ENCODE peak calls at places on chromosome 4, in six cellular contexts. F is neuronal stem cell, M is astrocyte, O is neural progenitor cell, G is fibroblast of lung, A is H1. Z is an unnamed sample.

GRCh38 chr4:100581337-100581736 is 63.5 kb upstream of the EMCN start:
- DNase-seq in F (no peak), M (no peak), O (no peak), G (no peak), A (no peak), Z (no peak)

GRCh38 chr4:158008551-158009218 is 164.1 kb downstream of the GASK1B start:
- DNase-seq in F (no peak), M (peak), O (no peak), G (peak), A (no peak), Z (no peak)

GRCh38 chr4:124337874-124338273 is 374.7 kb downstream of the ANKRD50 start:
- DNase-seq in F (no peak), M (no peak), O (no peak), G (peak), A (no peak), Z (no peak)

GRCh38 chr4:6011686-6012085 is 6.5 kb downstream of the C4orf50 start:
- DNase-seq in F (no peak), M (no peak), O (no peak), G (no peak), A (no peak), Z (no peak)

GRCh38 chr4:109574931-109575804 is 15.1 kb downstream of the MCUB start:
- DNase-seq in F (no peak), M (no peak), O (no peak), G (no peak), A (no peak), Z (no peak)

GRCh38 chr4:10589808-10590207 is 94.8 kb downstream of the CLNK start:
- DNase-seq in F (no peak), M (no peak), O (no peak), G (peak), A (no peak), Z (no peak)

GRCh38 chr4:16884673-16885460 is 13.6 kb downstream of the LDB2 start:
- DNase-seq in F (no peak), M (no peak), O (no peak), G (no peak), A (no peak), Z (no peak)

GRCh38 chr4:157804986-157805385 is 367.8 kb downstream of the GASK1B start:
- DNase-seq in F (no peak), M (peak), O (peak), G (peak), A (no peak), Z (no peak)

GRCh38 chr4:123588631-123589223 is 192.1 kb downstream of the SPRY1 start:
- DNase-seq in F (no peak), M (peak), O (no peak), G (peak), A (no peak), Z (no peak)

GRCh38 chr4:6986067-6986780 is 56.9 kb upstream of the TADA2B start:
- DNase-seq in F (no peak), M (peak), O (peak), G (peak), A (no peak), Z (no peak)

GRCh38 chr4:4866124-4866832 is 6.8 kb downstream of the MSX1 start:
- DNase-seq in F (no peak), M (no peak), O (peak), G (no peak), A (peak), Z (no peak)

GRCh38 chr4:83753260-83753659 is 217.4 kb downstream of the GPAT3 start:
- DNase-seq in F (no peak), M (no peak), O (peak), G (no peak), A (no peak), Z (no peak)

GRCh38 chr4:112448211-112448745 is 67.7 kb downstream of the NEUROG2 start:
- DNase-seq in F (no peak), M (no peak), O (peak), G (no peak), A (no peak), Z (no peak)

GRCh38 chr4:113881256-113881655 is 98.2 kb downstream of the ARSJ start:
- DNase-seq in F (no peak), M (peak), O (no peak), G (peak), A (no peak), Z (no peak)

GRCh38 chr4:153248641-153249198 is 44.5 kb downstream of the TRIM2 start:
- DNase-seq in F (no peak), M (no peak), O (no peak), G (no peak), A (no peak), Z (no peak)

GRCh38 chr4:146435962-146436361 is 85.8 kb downstream of the SLC10A7 start:
- DNase-seq in F (no peak), M (no peak), O (no peak), G (no peak), A (no peak), Z (no peak)

GRCh38 chr4:3210467-3210866 is 38.5 kb upstream of the MSANTD1 start:
- DNase-seq in F (no peak), M (no peak), O (no peak), G (no peak), A (no peak), Z (no peak)

GRCh38 chr4:64781737-64782326 is 372.6 kb upstream of the TECRL start:
- DNase-seq in F (peak), M (no peak), O (peak), G (peak), A (no peak), Z (peak)

GRCh38 chr4:169612869-169613859 is 781 bp upstream of the NEK1 start:
- DNase-seq in F (peak), M (peak), O (peak), G (peak), A (peak), Z (peak)

GRCh38 chr4:44446191-44446590 is 2.4 kb downstream of the KCTD8 start:
- DNase-seq in F (no peak), M (no peak), O (no peak), G (peak), A (no peak), Z (no peak)

GRCh38 chr4:66357316-66357715 is 687.0 kb upstream of the EPHA5 start:
- DNase-seq in F (no peak), M (peak), O (no peak), G (no peak), A (no peak), Z (no peak)

GRCh38 chr4:185213829-185214228 is 4.4 kb downstream of the SNX25 start:
- DNase-seq in F (no peak), M (no peak), O (no peak), G (no peak), A (no peak), Z (peak)

GRCh38 chr4:170025523-170026252 is 507 bp downstream of the MFAP3L start:
- DNase-seq in F (peak), M (no peak), O (peak), G (peak), A (peak), Z (no peak)

GRCh38 chr4:182916483-182917181 is 554 bp downstream of the DCTD start:
- DNase-seq in F (peak), M (peak), O (no peak), G (peak), A (peak), Z (peak)

GRCh38 chr4:123892368-123892961 is 495.9 kb downstream of the SPRY1 start:
- DNase-seq in F (no peak), M (no peak), O (no peak), G (no peak), A (no peak), Z (no peak)

GRCh38 chr4:65521666-65522065 is 148.6 kb downstream of the EPHA5 start:
- DNase-seq in F (no peak), M (no peak), O (no peak), G (no peak), A (no peak), Z (no peak)

GRCh38 chr4:945274-946102 is 13.2 kb downstream of the TMEM175 start:
- DNase-seq in F (peak), M (no peak), O (peak), G (no peak), A (peak), Z (no peak)
- H3K9ac ChIP-seq in F (peak), M (peak), O (peak), G (no peak), A (no peak), Z (no peak)

GRCh38 chr4:95091272-95091671 is 333.5 kb downstream of the BMPR1B start:
- DNase-seq in F (no peak), M (peak), O (peak), G (no peak), A (no peak), Z (no peak)

GRCh38 chr4:95087657-95088455 is 330.1 kb downstream of the BMPR1B start:
- DNase-seq in F (no peak), M (peak), O (no peak), G (peak), A (no peak), Z (no peak)

GRCh38 chr4:95084584-95084983 is 326.8 kb downstream of the BMPR1B start:
- DNase-seq in F (no peak), M (no peak), O (no peak), G (no peak), A (no peak), Z (no peak)

GRCh38 chr4:95085118-95085833 is 327.5 kb downstream of the BMPR1B start:
- DNase-seq in F (no peak), M (no peak), O (no peak), G (no peak), A (no peak), Z (no peak)

DNA sequence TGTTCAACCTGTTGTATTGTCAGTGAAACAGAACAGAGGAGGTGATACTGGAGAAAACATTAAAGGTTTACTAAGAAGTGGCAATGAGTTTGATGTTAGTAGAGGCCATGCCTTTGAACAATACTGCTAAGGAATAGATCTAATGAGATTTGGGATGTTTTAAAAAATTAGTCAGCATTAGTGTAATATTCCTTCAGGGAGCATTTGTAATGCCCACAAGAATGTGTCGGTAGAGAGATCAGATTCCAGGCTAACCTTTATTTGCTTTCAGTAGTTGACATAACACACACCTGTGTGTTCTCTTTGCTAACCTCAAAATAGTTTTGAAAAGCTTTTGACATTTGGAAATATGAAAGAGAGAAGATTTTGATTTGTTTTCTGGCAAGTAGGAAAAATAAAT is 328.8 kb downstream of the BMPR1B start:
- DNase-seq in F (no peak), M (no peak), O (no peak), G (no peak), A (no peak), Z (no peak)
- H2AFZ ChIP-seq in F (no peak), M (no peak), O (no peak), G (no peak), A (no peak), Z (no peak)

DNA sequence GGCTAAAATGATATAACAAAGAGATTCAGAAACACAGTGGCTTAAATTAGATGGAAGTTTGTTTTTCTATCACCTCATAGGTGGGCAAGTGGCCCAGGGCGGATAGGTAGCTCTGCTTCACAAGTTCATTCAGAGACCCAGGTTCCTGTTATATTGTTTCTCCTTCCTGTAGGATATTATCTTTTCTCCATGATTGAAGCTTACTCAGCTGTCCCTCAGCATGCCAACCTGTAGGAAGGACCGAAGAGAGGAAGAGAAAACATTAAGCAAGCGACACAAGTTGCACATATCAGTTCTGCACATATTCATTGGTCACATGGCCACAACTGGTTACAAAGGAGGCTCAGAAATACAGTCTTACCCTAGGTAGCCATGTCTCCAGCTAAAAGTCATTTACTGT is 6.9 kb downstream of the KLHL5 start:
- DNase-seq in F (no peak), M (no peak), O (no peak), G (no peak), A (no peak), Z (no peak)
- H3K4me3 ChIP-seq in F (no peak), M (no peak), O (no peak), G (no peak), A (no peak), Z (no peak)

GRCh38 chr4:175253184-175253902 is 335.2 kb downstream of the ADAM29 start:
- DNase-seq in F (no peak), M (no peak), O (peak), G (no peak), A (no peak), Z (no peak)
- H3K9ac ChIP-seq in F (no peak), M (no peak), O (no peak), G (no peak), A (no peak), Z (no peak)